ENCODE peak calls at places on chromosomes 3 and 15, in five cellular contexts. X, P, R, O and Q are unnamed samples.

GRCh38 chr3:50473768-50474167 is 29.7 kb downstream of the CACNA2D2 start:
- DNase-seq in P (no peak), X (no peak), R (no peak), O (no peak), Q (no peak)

GRCh38 chr15:77784361-77785292 is 151.9 kb upstream of the LINGO1 start:
- DNase-seq in O (peak), X (no peak), P (no peak), R (no peak), Q (peak)

GRCh38 chr15:68894208-68894607 is 36.1 kb upstream of the SPESP1 start:
- DNase-seq in O (no peak), R (no peak), X (no peak), P (no peak), Q (peak)

GRCh38 chr15:51368751-51369450 is 27.4 kb downstream of the GLDN start:
- DNase-seq in X (no peak), P (no peak), R (no peak), O (no peak), Q (no peak)

GRCh38 chr3:128382221-128382807 is 84.4 kb downstream of the DNAJB8 start:
- DNase-seq in P (peak), X (no peak), O (no peak), R (no peak), Q (no peak)

GRCh38 chr3:65666426-65667091 is 372.2 kb downstream of the MAGI1 start:
- DNase-seq in O (no peak), R (no peak), P (no peak), X (no peak), Q (peak)

GRCh38 chr3:12822725-12823373 is 18.5 kb downstream of the RPL32 start:
- DNase-seq in X (no peak), O (peak), P (no peak), R (no peak), Q (no peak)

GRCh38 chr15:90037961-90038633 is 37.0 kb downstream of the ZNF710 start:
- DNase-seq in R (no peak), P (no peak), O (no peak), X (no peak), Q (no peak)

GRCh38 chr3:20173844-20174410 is 12.1 kb downstream of the SGO1 start:
- DNase-seq in X (no peak), P (no peak), R (peak), O (no peak), Q (no peak)

GRCh38 chr15:100438570-100438969 is 90.2 kb downstream of the CERS3 start:
- DNase-seq in X (peak), P (peak), O (peak), R (no peak), Q (no peak)

GRCh38 chr3:46677096-46677702 is 16.3 kb downstream of the ALS2CL start:
- DNase-seq in R (no peak), P (peak), X (no peak), O (no peak), Q (peak)

GRCh38 chr3:122676759-122677158 is 3.9 kb upstream of the PARP14 start:
- DNase-seq in P (no peak), O (no peak), X (no peak), R (no peak), Q (no peak)

GRCh38 chr3:168884353-168884903 is 779.1 kb downstream of the MECOM start:
- DNase-seq in O (no peak), X (no peak), P (peak), R (no peak), Q (no peak)

GRCh38 chr15:34119291-34119690 is 17.4 kb downstream of the PGBD4 start:
- DNase-seq in R (no peak), O (no peak), X (no peak), P (no peak), Q (no peak)

GRCh38 chr3:20054549-20054987 is 14.3 kb downstream of the KAT2B start:
- DNase-seq in P (no peak), R (no peak), X (peak), O (peak), Q (no peak)

GRCh38 chr15:48300038-48300437 is 31.2 kb upstream of the DUT start:
- DNase-seq in R (no peak), P (no peak), O (no peak), X (no peak), Q (peak)

GRCh38 chr15:80191897-80192595 is 39.2 kb downstream of the FAH start:
- DNase-seq in P (no peak), R (no peak), X (no peak), O (no peak), Q (no peak)

GRCh38 chr3:151197981-151198767 is 4.8 kb downstream of the GPR171 start:
- DNase-seq in X (no peak), O (no peak), P (no peak), R (no peak), Q (no peak)

GRCh38 chr15:39406485-39406884 is 174.4 kb upstream of the THBS1 start:
- DNase-seq in R (no peak), O (no peak), P (no peak), X (no peak), Q (no peak)

GRCh38 chr3:59862686-59863085 is 812.9 kb upstream of the CFAP20DC start:
- DNase-seq in X (no peak), P (no peak), R (no peak), O (no peak), Q (no peak)

GRCh38 chr15:67550522-67550921 is 8.0 kb downstream of the MAP2K5 start:
- DNase-seq in X (no peak), O (no peak), P (no peak), R (no peak), Q (no peak)

GRCh38 chr15:52496776-52497470 is 31.8 kb downstream of the MYO5A start:
- DNase-seq in O (no peak), R (no peak), X (no peak), P (no peak), Q (no peak)

GRCh38 chr15:34647569-34648334 is 64.3 kb upstream of the GOLGA8B start:
- DNase-seq in P (no peak), R (no peak), O (no peak), X (no peak), Q (no peak)

GRCh38 chr3:141089339-141090152 is 38.4 kb downstream of the SPSB4 start:
- DNase-seq in R (no peak), X (no peak), O (no peak), P (no peak), Q (peak)